ENCODE peak calls at places on chromosomes 16 and 17, in nine cellular contexts. F is cardiac muscle cell; D is upper lobe of left lung; I is MM.1S; S is neural progenitor cell; C is breast epithelium; V is aorta; U is IMR-90; Q is CD8-positive, alpha-beta T cell. E is an unnamed sample.
A peak's percentile ranks its signal among the peaks of the same experiment; 100 is the strongest.

GRCh38 chr16:634051-634670 is 1.9 kb downstream of the METTL26 start:
- DNase-seq in F (no peak), D (peak; percentile 61), I (no peak), S (no peak), C (no peak), V (no peak), U (no peak), Q (no peak), E (no peak)

GRCh38 chr16:55638256-55638655 is 17.5 kb upstream of the SLC6A2 start:
- DNase-seq in F (no peak), D (no peak), I (no peak), S (no peak), C (no peak), V (no peak), U (no peak), Q (no peak), E (no peak)

GRCh38 chr17:3904486-3904885 is 11.6 kb upstream of the CAMKK1 start:
- DNase-seq in F (no peak), D (no peak), I (no peak), S (no peak), C (no peak), V (no peak), U (no peak), Q (no peak), E (no peak)

GRCh38 chr16:24978370-24978914 is 36.7 kb downstream of the ARHGAP17 start:
- DNase-seq in F (no peak), D (no peak), I (no peak), S (no peak), C (no peak), V (no peak), U (no peak), Q (no peak), E (no peak)

GRCh38 chr17:75468311-75468754 is 11.9 kb downstream of the TMEM94 start:
- DNase-seq in F (no peak), D (no peak), I (no peak), S (no peak), C (no peak), V (no peak), U (no peak), Q (no peak), E (no peak)

GRCh38 chr17:33730131-33730530 is 437.0 kb upstream of the ASIC2 start:
- DNase-seq in F (no peak), D (no peak), I (no peak), S (no peak), C (no peak), V (no peak), U (no peak), Q (no peak), E (no peak)

GRCh38 chr16:30904114-30904780 is 7.8 kb downstream of the CTF1 start:
- DNase-seq in F (no peak), D (peak; percentile 58), I (no peak), S (no peak), C (no peak), V (no peak), U (no peak), Q (no peak), E (no peak)

GRCh38 chr17:3888343-3889171 is 4.3 kb downstream of the CAMKK1 start:
- DNase-seq in F (no peak), D (peak; percentile 90), I (no peak), S (peak; percentile 68), C (peak; percentile 68), V (peak; percentile 92), U (peak; percentile 94), Q (no peak), E (no peak)

GRCh38 chr17:5396612-5397011 is 22.9 kb downstream of the NUP88 start:
- DNase-seq in F (no peak), D (no peak), I (no peak), S (no peak), C (no peak), V (no peak), U (no peak), Q (no peak), E (no peak)

GRCh38 chr17:48624544-48625501 is 1.3 kb downstream of the HOXB9 start:
- DNase-seq in F (peak; percentile 36), D (peak; percentile 79), I (no peak), S (peak; percentile 65), C (no peak), V (no peak), U (no peak), Q (no peak), E (peak; percentile 34)

GRCh38 chr17:73863761-73864535 is 219.7 kb upstream of the SDK2 start:
- DNase-seq in F (no peak), D (no peak), I (no peak), S (no peak), C (no peak), V (no peak), U (no peak), Q (no peak), E (no peak)

GRCh38 chr16:49615606-49616005 is 240.3 kb downstream of the ZNF423 start:
- DNase-seq in F (no peak), D (no peak), I (no peak), S (no peak), C (no peak), V (peak; percentile 35), U (no peak), Q (no peak), E (no peak)

GRCh38 chr17:10620823-10621222 is 36.3 kb downstream of the MYH3 start:
- DNase-seq in F (no peak), D (no peak), I (no peak), S (no peak), C (no peak), V (no peak), U (no peak), Q (no peak), E (no peak)

GRCh38 chr17:36500745-36501225 is 14.3 kb downstream of the ZNHIT3 start:
- DNase-seq in F (no peak), D (no peak), I (no peak), S (no peak), C (no peak), V (peak; percentile 61), U (no peak), Q (no peak), E (no peak)

DNA sequence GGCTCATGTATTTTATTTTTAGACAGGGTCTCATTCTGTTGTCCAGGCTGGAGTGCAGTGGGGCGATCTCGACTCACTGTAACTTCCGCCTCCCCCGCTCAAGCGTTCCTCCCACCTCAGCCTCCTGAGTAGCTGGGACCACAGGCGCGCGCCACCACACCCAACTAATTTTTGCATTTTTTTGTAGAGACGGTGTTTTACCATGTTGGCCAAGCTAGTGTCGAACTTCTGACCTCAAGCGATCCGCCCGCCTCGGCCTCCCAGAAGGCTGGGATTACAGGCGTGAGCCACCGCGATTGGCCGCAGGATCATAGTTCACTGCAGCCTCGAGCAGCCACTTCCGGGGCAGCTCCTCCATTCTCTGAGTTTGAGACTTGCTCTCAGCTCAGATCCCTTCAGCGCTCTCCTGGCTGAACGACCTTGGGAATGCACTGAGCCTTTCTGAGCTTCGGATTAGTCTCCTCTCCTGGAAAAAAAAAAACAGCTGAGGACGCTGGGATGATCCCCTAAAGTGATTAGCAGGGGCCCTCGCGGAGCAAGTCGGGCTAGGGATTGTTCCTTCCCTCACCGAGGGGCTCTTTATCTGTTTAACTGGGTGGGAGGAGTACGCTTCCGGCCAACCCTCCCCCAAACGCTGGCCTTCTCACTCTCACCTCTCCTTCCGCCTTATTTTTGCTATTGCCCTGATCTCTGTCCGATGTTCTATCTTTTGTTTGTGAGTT is 1.1 kb upstream of the PKMYT1 start:
- DNase-seq in F (peak; percentile 27), D (peak; percentile 30), I (no peak), S (peak; percentile 85), C (no peak), V (no peak), U (no peak), Q (no peak), E (no peak)
- H3K27ac ChIP-seq in F (peak overlapping the region; percentile 19), D (no peak overlapping the region), I (no peak overlapping the region), S (peak overlapping the region; percentile 32), C (no peak overlapping the region), V (no peak overlapping the region), U (no peak overlapping the region), Q (no peak overlapping the region), E (peak overlapping the region; percentile 83)

GRCh38 chr17:82356028-82356427 is 3.0 kb upstream of the TEX19 start:
- DNase-seq in F (no peak), D (no peak), I (no peak), S (no peak), C (peak; percentile 96), V (no peak), U (no peak), Q (no peak), E (no peak)
- H3K27ac ChIP-seq in F (no peak overlapping the region), D (peak overlapping the region; percentile 4), I (no peak overlapping the region), S (no peak overlapping the region), C (peak overlapping the region; percentile 48), V (no peak overlapping the region), U (no peak overlapping the region), Q (no peak overlapping the region), E (no peak overlapping the region)

GRCh38 chr16:75614247-75614897 is 8.7 kb downstream of the ADAT1 start:
- DNase-seq in F (peak; percentile 41), D (no peak), I (no peak), S (no peak), C (no peak), V (no peak), U (peak; percentile 76), Q (no peak), E (no peak)
- H3K27ac ChIP-seq in F (no peak overlapping the region), D (no peak overlapping the region), I (no peak overlapping the region), S (no peak overlapping the region), C (no peak overlapping the region), V (no peak overlapping the region), U (no peak overlapping the region), Q (no peak overlapping the region), E (no peak overlapping the region)

GRCh38 chr16:53510704-53511070 is 7.7 kb upstream of the AKTIP start:
- DNase-seq in F (no peak), D (no peak), I (no peak), S (no peak), C (peak; percentile 5), V (no peak), U (no peak), Q (no peak), E (no peak)

GRCh38 chr16:53511403-53512280 is 8.6 kb upstream of the AKTIP start:
- DNase-seq in F (no peak), D (no peak), I (no peak), S (no peak), C (peak; percentile 53), V (no peak), U (no peak), Q (no peak), E (no peak)

GRCh38 chr16:53511084-53511402 is 8.0 kb upstream of the AKTIP start:
- DNase-seq in F (no peak), D (no peak), I (no peak), S (no peak), C (no peak), V (no peak), U (no peak), Q (no peak), E (no peak)

GRCh38 chr16:53507464-53508180 is 4.6 kb upstream of the AKTIP start:
- DNase-seq in F (peak; percentile 68), D (no peak), I (no peak), S (no peak), C (peak; percentile 8), V (no peak), U (no peak), Q (no peak), E (no peak)

GRCh38 chr16:53509906-53510703 is 7.1 kb upstream of the AKTIP start:
- DNase-seq in F (peak; percentile 79), D (peak; percentile 51), I (peak; percentile 47), S (peak; percentile 81), C (peak; percentile 49), V (peak; percentile 85), U (peak; percentile 62), Q (peak; percentile 58), E (peak; percentile 17)
- H3K27ac ChIP-seq in F (no peak overlapping the region), D (peak overlapping the region; percentile 67), I (no peak overlapping the region), S (no peak overlapping the region), C (peak overlapping the region; percentile 78), V (peak overlapping the region; percentile 85), U (no peak overlapping the region), Q (no peak overlapping the region), E (no peak overlapping the region)

GRCh38 chr17:50611639-50612038 is 23.0 kb upstream of the ABCC3 start:
- DNase-seq in F (no peak), D (no peak), I (no peak), S (no peak), C (no peak), V (no peak), U (peak; percentile 19), Q (no peak), E (no peak)
- H3K27ac ChIP-seq in F (no peak overlapping the region), D (no peak overlapping the region), I (no peak overlapping the region), S (no peak overlapping the region), C (no peak overlapping the region), V (no peak overlapping the region), U (no peak overlapping the region), Q (no peak overlapping the region), E (no peak overlapping the region)

E was measured in effector memory CD4-positive, alpha-beta T cell.